ENCODE peak calls at places on chromosomes 13 and 19, in seven cellular contexts. E is cardiac fibroblast, C is AG04450, Z is neural progenitor cell, B is esophagus squamous epithelium, N is lower lobe of right lung, D is gastrocnemius medialis. L is an unnamed sample.

GRCh38 chr13:24360106-24360505 is 50.7 kb downstream of the C1QTNF9 start:
- DNase-seq in Z (no peak), E (no peak), B (no peak), D (no peak), C (no peak), N (no peak), L (no peak)

GRCh38 chr13:34901577-34901976 is 40.5 kb upstream of the NBEA start:
- DNase-seq in N (no peak), C (no peak), D (no peak), B (no peak), E (no peak), Z (no peak), L (no peak)

GRCh38 chr13:73040968-73041580 is 17.7 kb upstream of the KLF5 start:
- DNase-seq in E (no peak), C (no peak), N (no peak), Z (no peak), B (no peak), D (no peak), L (no peak)

GRCh38 chr13:23959231-23959862 is 62.0 kb upstream of the C1QTNF9B start:
- DNase-seq in N (no peak), Z (no peak), E (peak), D (no peak), B (no peak), C (no peak), L (no peak)

GRCh38 chr13:80132741-80133601 is 208.0 kb downstream of the SPRY2 start:
- DNase-seq in N (peak), C (no peak), E (peak), Z (peak), B (no peak), D (peak), L (no peak)

GRCh38 chr19:4052114-4052992 is 14.3 kb downstream of the ZBTB7A start:
- DNase-seq in N (peak), C (no peak), Z (no peak), B (no peak), E (no peak), D (no peak), L (no peak)

GRCh38 chr19:46886546-46887239 is 25.9 kb downstream of the ARHGAP35 start:
- DNase-seq in N (no peak), E (no peak), B (no peak), Z (no peak), D (no peak), C (no peak), L (no peak)

GRCh38 chr19:13463296-13463695 is 43.0 kb downstream of the CACNA1A start:
- DNase-seq in D (no peak), C (no peak), B (no peak), N (no peak), Z (peak), E (peak), L (no peak)

GRCh38 chr13:24254151-24254810 is 55.1 kb upstream of the C1QTNF9 start:
- DNase-seq in Z (no peak), B (no peak), E (peak), N (peak), C (peak), D (no peak), L (no peak)

GRCh38 chr19:48341006-48341405 is 15.7 kb downstream of the EMP3 start:
- DNase-seq in B (no peak), D (peak), E (no peak), C (no peak), N (no peak), Z (no peak), L (no peak)

GRCh38 chr13:51221674-51222509 is at the start of gene FAM124A:
- DNase-seq in D (no peak), C (no peak), B (no peak), Z (peak), N (peak), E (peak), L (peak)

GRCh38 chr19:32924200-32924599 is 47.6 kb downstream of the CEP89 start:
- DNase-seq in C (peak), B (no peak), Z (no peak), D (no peak), E (no peak), N (no peak), L (no peak)

GRCh38 chr19:277581-278165 is 13.5 kb downstream of the PLPP2 start:
- DNase-seq in B (no peak), D (no peak), Z (peak), N (no peak), E (peak), C (no peak), L (no peak)

GRCh38 chr19:58319241-58319640 is 7.6 kb upstream of the ZSCAN22 start:
- DNase-seq in E (no peak), D (no peak), N (no peak), B (no peak), C (no peak), Z (no peak), L (no peak)

GRCh38 chr13:19864339-19865309 is 1.2 kb upstream of the ZMYM5 start:
- DNase-seq in D (peak), B (peak), Z (peak), C (no peak), N (peak), E (peak), L (peak)
- TF ChIP-seq CTCF in D (peak), B (peak), Z (peak), C (peak), N (peak), E (peak), L (peak)

GRCh38 chr19:53912653-53913052 is 3.6 kb downstream of the CACNG7 start:
- DNase-seq in D (no peak), B (no peak), E (no peak), C (no peak), N (no peak), Z (peak), L (peak)
- TF ChIP-seq CTCF in D (no peak), B (no peak), E (peak), C (peak), N (peak), Z (peak), L (peak)

GRCh38 chr13:99905224-99905623 is 66.3 kb downstream of the ZIC5 start:
- DNase-seq in B (no peak), Z (no peak), D (no peak), E (no peak), C (no peak), N (no peak), L (no peak)
- TF ChIP-seq CTCF in B (no peak), Z (no peak), D (no peak), E (no peak), C (no peak), N (no peak), L (no peak)

DNA sequence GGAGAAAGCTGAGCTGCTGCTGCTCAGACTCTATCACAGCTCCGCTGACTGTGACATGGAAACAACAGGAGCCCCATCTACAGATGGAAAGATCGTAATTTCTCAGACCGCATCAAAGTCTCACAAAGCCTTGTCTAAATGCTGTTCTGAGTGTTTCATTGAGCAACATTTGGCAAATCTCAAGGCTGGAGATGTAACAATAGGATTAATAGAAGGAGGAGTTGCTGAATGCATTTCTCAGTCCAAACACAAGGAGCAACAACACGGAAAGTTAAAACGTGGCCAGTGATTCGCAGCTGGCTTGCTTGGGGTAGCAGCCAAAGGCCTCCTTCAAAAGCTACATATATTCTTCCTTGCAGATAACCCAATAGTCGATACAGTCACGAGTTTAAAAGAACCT is 55.7 kb downstream of the MRPL57 start:
- DNase-seq in E (peak), C (peak), N (no peak), Z (no peak), B (no peak), D (no peak), L (no peak)
- TF ChIP-seq CTCF in E (no peak), C (no peak), N (no peak), Z (no peak), B (no peak), D (no peak), L (no peak)

DNA sequence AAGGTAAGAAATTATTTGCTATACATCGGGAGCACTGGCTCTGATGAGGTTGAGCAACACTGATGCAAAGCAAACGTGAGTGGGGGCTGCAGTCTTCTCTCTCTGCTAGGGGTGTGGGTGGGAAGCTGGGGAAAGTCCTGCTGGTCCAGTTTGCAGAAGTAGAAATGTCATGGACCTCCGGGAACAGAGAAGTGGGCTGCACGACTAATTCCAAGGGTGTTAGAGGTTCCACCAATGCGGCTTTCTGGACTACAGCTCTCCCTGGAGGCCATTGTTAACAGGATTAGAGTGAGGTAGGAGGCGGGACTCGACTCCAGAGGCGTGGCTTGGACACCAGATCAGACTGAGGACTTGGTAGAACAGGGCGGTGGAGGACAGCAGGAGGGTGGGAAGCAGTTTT is 5.7 kb upstream of the FBXO27 start:
- DNase-seq in Z (peak), D (no peak), C (no peak), E (peak), N (no peak), B (no peak), L (peak)
- TF ChIP-seq CTCF in Z (no peak), D (no peak), C (peak), E (peak), N (no peak), B (no peak), L (no peak)

GRCh38 chr13:112198611-112199010 is 131.7 kb downstream of the SOX1 start:
- DNase-seq in C (no peak), N (no peak), Z (no peak), D (no peak), E (no peak), B (no peak), L (no peak)
- TF ChIP-seq CTCF in C (no peak), N (no peak), Z (no peak), D (no peak), E (no peak), B (no peak), L (no peak)

GRCh38 chr13:113243847-113244246 is 34.4 kb downstream of the CUL4A start:
- DNase-seq in B (no peak), E (no peak), N (no peak), C (no peak), Z (no peak), D (no peak), L (no peak)

DNA sequence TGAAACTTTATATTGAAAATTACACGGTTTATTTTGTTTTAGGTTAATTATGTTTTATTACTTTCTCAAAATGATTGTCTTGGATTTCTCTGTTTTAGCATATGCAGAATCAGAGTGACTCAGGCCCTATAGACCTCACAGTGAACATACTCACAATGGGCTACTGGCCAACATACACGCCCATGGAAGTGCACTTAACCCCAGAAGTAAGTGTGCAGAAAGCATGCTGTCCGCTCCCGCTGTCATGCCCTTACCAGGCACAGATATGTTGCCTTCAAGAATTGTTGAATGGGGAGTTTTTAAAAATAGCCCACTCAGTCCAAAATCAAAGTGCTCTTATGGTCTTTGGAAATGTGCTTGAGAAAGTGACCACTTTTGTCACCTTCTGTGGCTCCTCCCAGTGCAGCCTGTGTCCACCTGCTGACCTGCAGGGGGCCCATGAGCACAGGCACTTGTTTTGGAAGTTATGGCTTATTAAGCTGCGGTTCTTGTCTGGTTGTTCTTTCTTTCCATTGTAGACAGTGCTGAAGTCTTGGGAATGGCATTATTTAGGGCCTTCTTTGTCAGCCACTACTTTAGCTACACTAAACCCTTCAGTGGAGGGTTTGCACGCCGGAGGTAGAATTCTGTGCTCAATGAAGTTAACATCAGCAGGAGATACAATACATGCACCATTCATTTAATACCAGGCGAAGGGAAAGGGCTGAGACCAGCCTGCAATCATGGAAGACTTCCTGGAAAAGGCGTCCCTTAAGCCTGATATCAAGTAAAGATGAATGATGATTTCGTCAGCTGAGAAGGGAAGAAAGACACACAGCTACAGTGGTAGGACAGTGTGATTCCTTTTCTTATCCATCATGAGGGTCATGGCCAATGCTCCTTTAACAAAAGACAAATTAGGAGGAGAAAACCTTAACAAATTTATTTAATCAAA is 36.7 kb downstream of the CUL4A start:
- DNase-seq in C (no peak), E (peak), B (no peak), Z (peak), N (no peak), D (no peak), L (no peak)
- TF ChIP-seq CTCF in C (peak), E (peak), B (no peak), Z (peak), N (peak), D (no peak), L (peak)

DNA sequence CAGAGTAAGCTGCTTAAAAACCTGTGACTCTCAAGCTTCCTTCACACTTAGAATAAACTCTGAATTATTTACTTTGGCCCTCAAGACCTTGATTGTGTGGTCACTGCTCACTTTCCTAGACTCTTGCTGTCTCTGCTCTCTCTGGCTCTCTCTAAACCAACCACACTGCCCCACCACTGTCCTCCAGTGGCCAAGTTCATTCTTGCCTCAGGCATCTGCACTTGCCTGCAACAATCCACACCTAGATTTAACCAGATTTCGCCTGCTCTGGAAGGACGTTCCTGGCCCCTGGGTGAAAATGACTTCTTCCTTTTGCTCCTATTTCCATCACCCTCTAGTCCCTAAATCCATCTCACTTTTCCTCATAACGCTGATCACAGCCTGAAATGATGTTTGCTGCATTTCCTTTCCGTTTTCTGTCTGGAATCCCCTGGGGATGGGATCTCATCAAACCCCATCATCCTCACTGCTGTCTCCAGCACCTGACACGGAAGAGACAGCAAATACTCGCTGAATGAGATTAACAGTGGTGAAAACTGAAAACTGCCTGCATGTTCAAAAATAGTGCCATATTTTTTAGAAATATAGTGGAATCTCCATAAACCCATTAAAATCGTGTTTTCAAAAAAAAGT is 232.6 kb downstream of the UQCRFS1 start:
- DNase-seq in D (no peak), C (no peak), E (peak), Z (no peak), N (no peak), B (no peak), L (no peak)
- TF ChIP-seq CTCF in D (no peak), C (peak), E (peak), Z (peak), N (no peak), B (no peak), L (no peak)

DNA sequence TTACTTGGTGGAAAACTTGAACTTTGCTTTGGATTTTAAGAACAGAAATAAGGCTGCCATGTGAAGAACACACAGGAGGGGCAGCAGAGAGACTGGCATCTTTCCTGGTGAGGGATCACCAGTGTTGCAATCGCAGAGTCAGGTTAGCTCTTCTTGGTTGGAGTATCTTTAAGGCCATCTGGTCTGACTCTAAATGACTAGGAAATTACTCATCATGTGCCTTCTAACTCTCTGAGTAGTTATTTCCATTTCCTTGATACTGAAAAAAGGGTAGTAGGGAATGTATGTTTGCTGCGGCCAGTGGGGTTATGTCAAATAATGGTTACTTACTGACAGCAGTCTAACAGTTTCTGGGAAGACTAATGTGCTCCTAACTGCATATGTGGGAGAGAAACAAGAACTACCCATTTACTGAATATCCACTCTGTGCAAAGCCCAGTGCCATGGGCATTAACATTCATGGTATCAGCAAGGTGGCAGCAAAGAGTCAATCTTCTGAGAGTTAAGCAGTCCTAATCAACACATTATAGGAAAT is 122.1 kb downstream of the COG6 start:
- DNase-seq in B (no peak), N (no peak), D (no peak), E (peak), C (peak), Z (peak), L (no peak)
- TF ChIP-seq CTCF in B (peak), N (no peak), D (no peak), E (peak), C (peak), Z (peak), L (peak)

GRCh38 chr19:39197808-39198207 is 1.0 kb downstream of the NCCRP1 start:
- DNase-seq in D (no peak), Z (peak), C (no peak), E (no peak), B (no peak), N (no peak), L (no peak)
- TF ChIP-seq CTCF in D (no peak), Z (peak), C (no peak), E (no peak), B (no peak), N (no peak), L (no peak)

L was measured in glutamatergic neuron.